ENCODE peak calls at places on chromosomes 16 and 17, in seven cellular contexts. M, K, L, I, J, F and Z are unnamed samples.

GRCh38 chr17:78020717-78021108 is 62.2 kb downstream of the TNRC6C start:
- DNase-seq in J (no peak), K (no peak), L (no peak), F (no peak), M (no peak), I (no peak), Z (no peak)

GRCh38 chr17:57387575-57387974 is 131.3 kb downstream of the MSI2 start:
- DNase-seq in I (no peak), K (no peak), F (no peak), M (no peak), L (no peak), J (no peak), Z (no peak)

GRCh38 chr17:78359216-78359935 is 501 bp downstream of the SOCS3 start:
- DNase-seq in J (peak; percentile 52), M (no peak), K (no peak), F (no peak), I (no peak), L (no peak), Z (no peak)

GRCh38 chr17:8382052-8382879 is 727 bp downstream of the RPL26 start:
- DNase-seq in M (no peak), J (no peak), I (no peak), L (no peak), K (no peak), F (no peak), Z (no peak)

GRCh38 chr17:31588512-31588911 is 197.0 kb downstream of the RAB11FIP4 start:
- DNase-seq in L (no peak), J (no peak), K (no peak), I (no peak), M (no peak), F (no peak), Z (no peak)

GRCh38 chr16:87062569-87063442 is 254.4 kb downstream of the C16orf95 start:
- DNase-seq in K (peak; percentile 58), I (peak; percentile 77), F (peak; percentile 67), L (peak; percentile 60), M (peak; percentile 88), J (peak; percentile 75), Z (peak; percentile 87)

GRCh38 chr17:32494621-32495346 is 8.0 kb downstream of the CDK5R1 start:
- DNase-seq in M (no peak), I (no peak), F (no peak), K (no peak), J (no peak), L (no peak), Z (no peak)

GRCh38 chr16:77780378-77780837 is 8.0 kb upstream of the VAT1L start:
- DNase-seq in L (no peak), F (peak; percentile 98), I (peak; percentile 78), K (no peak), M (no peak), J (no peak), Z (no peak)

DNA sequence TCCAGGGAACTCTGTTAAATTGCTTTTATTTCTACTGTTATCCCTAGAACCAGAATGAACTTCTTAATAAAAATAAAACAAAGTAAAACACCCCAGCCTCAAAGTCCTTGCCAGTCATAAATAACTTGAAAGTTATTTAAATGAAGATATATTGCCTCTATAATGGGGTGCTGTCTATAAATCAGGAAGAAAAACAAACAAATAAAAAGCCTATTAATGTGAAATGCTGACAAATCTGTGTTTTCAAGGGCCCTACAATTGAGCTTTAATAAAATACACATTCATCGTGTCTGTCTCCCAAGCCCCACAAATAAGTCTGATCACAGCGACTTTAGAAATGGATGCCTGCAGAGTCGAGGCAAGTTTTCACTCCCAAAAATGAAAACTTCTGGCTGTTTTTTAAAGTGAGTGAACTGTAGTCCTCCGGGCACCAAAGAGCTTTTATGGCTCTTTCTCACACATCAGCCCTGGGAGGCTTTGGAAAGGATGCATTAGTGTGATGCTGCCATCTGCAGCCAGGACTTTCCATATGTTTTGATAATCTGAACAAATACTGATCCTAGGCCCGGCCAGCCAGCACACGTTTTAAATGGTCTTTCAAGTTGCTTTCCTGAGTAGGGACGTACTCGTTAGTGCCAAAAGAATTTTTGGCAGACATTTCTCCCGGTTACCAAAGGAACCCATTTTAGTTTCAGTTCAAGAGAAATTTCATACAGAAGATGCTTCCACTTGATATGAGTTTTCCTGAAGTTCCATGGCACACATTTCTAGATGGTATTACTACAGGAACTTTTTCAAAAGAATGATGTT is 16.3 kb downstream of the NACA2 start:
- DNase-seq in I (peak; percentile 53), M (no peak), J (peak; percentile 53), L (no peak), F (peak; percentile 65), K (no peak), Z (no peak)
- TF ChIP-seq CTCF in I (peak; percentile 25), M (no peak), J (peak; percentile 57), L (no peak), F (peak; percentile 46), K (no peak), Z (no peak)

GRCh38 chr16:10728488-10728887 is 15.2 kb upstream of the NUBP1 start:
- DNase-seq in J (no peak), F (no peak), M (no peak), I (no peak), L (no peak), K (no peak), Z (no peak)

GRCh38 chr16:10729104-10729503 is 14.5 kb upstream of the NUBP1 start:
- DNase-seq in M (no peak), I (no peak), K (no peak), F (no peak), L (no peak), J (no peak), Z (no peak)

GRCh38 chr16:10731790-10732189 is 11.9 kb upstream of the NUBP1 start:
- DNase-seq in L (no peak), K (no peak), J (no peak), I (no peak), F (no peak), M (no peak), Z (no peak)

GRCh38 chr16:10728035-10728462 is 15.6 kb upstream of the NUBP1 start:
- DNase-seq in K (no peak), F (no peak), I (no peak), L (no peak), J (no peak), M (no peak), Z (no peak)

GRCh38 chr16:10729649-10730048 is 14.0 kb upstream of the NUBP1 start:
- DNase-seq in J (no peak), L (no peak), K (no peak), M (no peak), F (peak; percentile 38), I (peak; percentile 92), Z (no peak)
- TF ChIP-seq CTCF in J (no peak), L (no peak), K (no peak), M (no peak), F (no peak), I (no peak), Z (no peak)

GRCh38 chr16:25257504-25257955 is at the start of gene ZKSCAN2:
- DNase-seq in M (peak; percentile 94), I (peak; percentile 90), K (peak; percentile 70), F (peak; percentile 86), J (peak; percentile 89), L (peak; percentile 81), Z (peak; percentile 93)

GRCh38 chr16:25260416-25260815 is 2.8 kb upstream of the ZKSCAN2 start:
- DNase-seq in F (peak; percentile 34), M (no peak), J (no peak), L (no peak), K (no peak), I (no peak), Z (no peak)

GRCh38 chr16:25258856-25259179 is 1.2 kb upstream of the ZKSCAN2 start:
- DNase-seq in L (no peak), I (no peak), M (no peak), F (no peak), J (no peak), K (no peak), Z (no peak)

GRCh38 chr16:25257956-25258855 is 561 bp upstream of the ZKSCAN2 start:
- DNase-seq in K (peak; percentile 59), L (peak; percentile 35), J (peak; percentile 89), F (peak; percentile 87), M (peak; percentile 75), I (peak; percentile 87), Z (peak; percentile 89)

DNA sequence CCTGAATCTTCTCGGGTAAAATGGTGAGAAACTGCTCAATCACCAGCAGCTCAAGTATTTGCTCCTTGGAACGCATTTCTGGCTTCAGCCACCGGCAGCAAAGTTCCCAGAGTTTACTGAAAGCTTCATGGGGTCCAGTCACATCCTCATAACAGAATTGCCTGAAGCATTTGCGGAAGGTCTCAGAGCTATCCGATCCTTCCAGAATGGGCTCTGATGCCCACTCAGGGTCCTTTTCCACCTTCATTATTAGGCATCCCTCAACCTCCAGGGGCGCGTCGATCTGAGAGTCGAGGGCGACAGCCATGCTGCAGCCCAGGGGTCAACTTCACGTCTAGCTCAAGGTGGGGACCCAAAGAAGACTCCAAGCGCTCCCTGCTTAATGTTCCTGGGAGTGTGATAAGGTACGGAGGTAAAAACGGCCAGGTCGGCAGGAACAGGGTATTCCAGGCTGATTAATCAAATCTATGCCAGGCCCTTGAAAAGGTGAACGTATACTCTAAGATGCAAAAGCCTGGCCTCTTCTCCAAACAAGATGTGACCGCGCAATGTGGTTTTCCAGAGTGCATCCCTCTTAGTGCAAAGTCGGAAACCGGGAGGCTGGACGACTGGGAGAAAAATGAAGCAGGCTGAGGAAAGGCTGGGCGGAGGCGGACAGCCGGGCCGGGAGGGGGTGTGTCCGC is 683 bp downstream of the ZKSCAN2 start:
- DNase-seq in L (no peak), I (no peak), J (peak; percentile 43), K (no peak), F (peak; percentile 15), M (peak; percentile 26), Z (peak; percentile 28)
- TF ChIP-seq CTCF in L (no peak), I (no peak), J (peak; percentile 26), K (no peak), F (no peak), M (no peak), Z (no peak)

GRCh38 chr16:30901201-30902069 is 5.0 kb downstream of the CTF1 start:
- DNase-seq in I (no peak), F (no peak), M (no peak), J (no peak), L (no peak), K (no peak), Z (no peak)

GRCh38 chr16:30903596-30903995 is 7.2 kb downstream of the CTF1 start:
- DNase-seq in J (no peak), M (peak; percentile 57), F (no peak), I (no peak), L (no peak), K (no peak), Z (peak; percentile 39)

GRCh38 chr16:30903002-30903401 is 6.6 kb downstream of the CTF1 start:
- DNase-seq in I (no peak), F (no peak), J (no peak), K (no peak), M (no peak), L (no peak), Z (peak; percentile 32)

GRCh38 chr16:30900588-30900987 is 4.2 kb downstream of the CTF1 start:
- DNase-seq in L (no peak), J (no peak), K (no peak), F (no peak), M (no peak), I (no peak), Z (no peak)

GRCh38 chr16:30902070-30902972 is 5.9 kb downstream of the CTF1 start:
- DNase-seq in I (peak; percentile 57), K (no peak), L (no peak), J (peak; percentile 67), M (peak; percentile 93), F (peak; percentile 63), Z (peak; percentile 89)
- TF ChIP-seq CTCF in I (no peak), K (no peak), L (peak; percentile 40), J (no peak), M (peak; percentile 75), F (peak; percentile 70), Z (peak; percentile 72)